ENCODE peak calls at places on chromosomes 2 and 18, in seven cellular contexts. U is stimulated activated CD4-positive, alpha-beta T cell treated with anti-CD3 and anti-CD28 coated beads, TNF-alpha, amount 100 ng/mL, for 4 hours; V is uterus; M is AG08396; L is skeletal muscle cell; Y is GM20000; Z is retinal pigment epithelial cell. K is an unnamed sample.
A peak's percentile ranks its signal among the peaks of the same experiment; 100 is the strongest.

GRCh38 chr2:200509227-200509607 is 651 bp downstream of the KCTD18 start:
- DNase-seq in U (no peak), V (no peak), M (peak; percentile 35), L (no peak), Y (peak; percentile 41), Z (no peak), K (peak; percentile 19)

GRCh38 chr18:56532176-56532840 is 106.1 kb downstream of the TXNL1 start:
- DNase-seq in U (no peak), V (no peak), M (peak; percentile 10), L (no peak), Y (peak; percentile 38), Z (no peak), K (no peak)

GRCh38 chr2:161415041-161415440 is 1.1 kb upstream of the TBR1 start:
- DNase-seq in U (no peak), V (no peak), M (no peak), L (no peak), Y (peak; percentile 45), Z (no peak), K (no peak)

GRCh38 chr2:180905002-180905401 is 75.4 kb upstream of the UBE2E3 start:
- DNase-seq in U (no peak), V (no peak), M (no peak), L (peak; percentile 44), Y (no peak), Z (no peak), K (no peak)

GRCh38 chr2:240732911-240733622 is 41.4 kb downstream of the AQP12A start:
- DNase-seq in U (no peak), V (no peak), M (no peak), L (no peak), Y (no peak), Z (no peak), K (no peak)

GRCh38 chr2:165443524-165443923 is 26.0 kb upstream of the CSRNP3 start:
- DNase-seq in U (no peak), V (no peak), M (no peak), L (no peak), Y (no peak), Z (no peak), K (no peak)

GRCh38 chr18:75915941-75916640 is 488.6 kb upstream of the SMIM21 start:
- DNase-seq in U (no peak), V (peak; percentile 29), M (peak; percentile 10), L (no peak), Y (peak; percentile 32), Z (no peak), K (no peak)

GRCh38 chr2:240982821-240983281 is 15.6 kb upstream of the SNED1 start:
- DNase-seq in U (no peak), V (no peak), M (no peak), L (no peak), Y (no peak), Z (no peak), K (no peak)

GRCh38 chr18:46411862-46412690 is 244.9 kb downstream of the LOXHD1 start:
- DNase-seq in U (no peak), V (peak; percentile 27), M (no peak), L (peak; percentile 60), Y (no peak), Z (no peak), K (no peak)

GRCh38 chr2:219252084-219252483 is 959 bp upstream of the TUBA4B start:
- DNase-seq in U (no peak), V (no peak), M (no peak), L (no peak), Y (no peak), Z (no peak), K (no peak)

GRCh38 chr18:1708006-1708405 is 803.3 kb downstream of the ADCYAP1 start:
- DNase-seq in U (no peak), V (no peak), M (no peak), L (no peak), Y (no peak), Z (no peak), K (no peak)

GRCh38 chr2:211126256-211126655 is 569.9 kb downstream of the CPS1 start:
- DNase-seq in U (no peak), V (no peak), M (no peak), L (no peak), Y (no peak), Z (no peak), K (no peak)

GRCh38 chr2:57343391-57344006 is 703.1 kb upstream of the VRK2 start:
- DNase-seq in U (no peak), V (no peak), M (no peak), L (no peak), Y (no peak), Z (no peak), K (no peak)

GRCh38 chr18:51391731-51392130 is 194.2 kb upstream of the MEX3C start:
- DNase-seq in U (no peak), V (no peak), M (no peak), L (no peak), Y (no peak), Z (no peak), K (no peak)

GRCh38 chr2:240614391-240614790 is 10.9 kb upstream of the GPR35 start:
- DNase-seq in U (no peak), V (no peak), M (no peak), L (no peak), Y (no peak), Z (no peak), K (no peak)

GRCh38 chr2:121955313-121956211 is 200.1 kb downstream of the TSN start:
- DNase-seq in U (no peak), V (no peak), M (no peak), L (no peak), Y (no peak), Z (peak; percentile 6), K (no peak)

GRCh38 chr2:70283500-70284191 is 9.9 kb downstream of the SNRPG start:
- DNase-seq in U (no peak), V (no peak), M (no peak), L (no peak), Y (no peak), Z (no peak), K (no peak)

GRCh38 chr2:98573426-98573825 is 34.9 kb downstream of the COA5 start:
- DNase-seq in U (no peak), V (no peak), M (no peak), L (no peak), Y (no peak), Z (no peak), K (no peak)

GRCh38 chr2:100972452-100972851 is 29.6 kb upstream of the RPL31 start:
- DNase-seq in U (no peak), V (no peak), M (no peak), L (peak; percentile 38), Y (no peak), Z (no peak), K (no peak)

GRCh38 chr18:58222439-58223125 is 178.6 kb downstream of the NEDD4L start:
- DNase-seq in U (no peak), V (no peak), M (no peak), L (no peak), Y (no peak), Z (no peak), K (no peak)

GRCh38 chr2:133986881-133987793 is 266.7 kb upstream of the MGAT5 start:
- DNase-seq in U (no peak), V (no peak), M (no peak), L (no peak), Y (no peak), Z (no peak), K (no peak)

GRCh38 chr2:146461068-146461467 is 1383.8 kb upstream of the ACVR2A start:
- DNase-seq in U (no peak), V (no peak), M (no peak), L (no peak), Y (no peak), Z (no peak), K (no peak)

GRCh38 chr2:172213116-172213515 is 110.4 kb upstream of the DLX2 start:
- DNase-seq in U (no peak), V (no peak), M (no peak), L (no peak), Y (no peak), Z (no peak), K (no peak)

GRCh38 chr2:118807668-118808428 is 39.6 kb downstream of the EN1 start:
- DNase-seq in U (no peak), V (no peak), M (no peak), L (no peak), Y (no peak), Z (no peak), K (no peak)

GRCh38 chr2:224395646-224396390 is 6.1 kb downstream of the FAM124B start:
- DNase-seq in U (no peak), V (no peak), M (no peak), L (no peak), Y (no peak), Z (no peak), K (no peak)

GRCh38 chr2:189477756-189478155 is 36.5 kb downstream of the WDR75 start:
- DNase-seq in U (no peak), V (no peak), M (no peak), L (no peak), Y (no peak), Z (no peak), K (no peak)

GRCh38 chr18:49690307-49690706 is 123.0 kb downstream of the ACAA2 start:
- DNase-seq in U (no peak), V (no peak), M (peak; percentile 38), L (peak; percentile 98), Y (no peak), Z (peak; percentile 75), K (peak; percentile 17)